ENCODE peak calls at places on chromosome 6, in seven cellular contexts. P, S, J, K, O, Z and M are unnamed samples.

GRCh38 chr6:95431637-95432228 is 145.6 kb upstream of the MANEA start:
- DNase-seq in P (no peak), S (peak), J (peak), K (peak), O (peak), Z (peak), M (peak)

GRCh38 chr6:153108320-153108719 is 22.8 kb downstream of the RGS17 start:
- DNase-seq in P (no peak), S (no peak), J (peak), K (no peak), O (no peak), Z (peak), M (no peak)

GRCh38 chr6:39884696-39885095 is 49.6 kb downstream of the MOCS1 start:
- DNase-seq in P (no peak), S (no peak), J (peak), K (no peak), O (no peak), Z (peak), M (peak)

GRCh38 chr6:121187833-121188200 is 146.5 kb downstream of the TBC1D32 start:
- DNase-seq in P (no peak), S (no peak), J (no peak), K (no peak), O (no peak), Z (no peak), M (no peak)

GRCh38 chr6:89961481-89961880 is 67.2 kb downstream of the GJA10 start:
- DNase-seq in P (no peak), S (no peak), J (no peak), K (no peak), O (no peak), Z (no peak), M (no peak)

GRCh38 chr6:156396068-156396771 is 381.0 kb upstream of the ARID1B start:
- DNase-seq in P (no peak), S (no peak), J (no peak), K (no peak), O (no peak), Z (no peak), M (no peak)

GRCh38 chr6:163031931-163032330 is 304.2 kb downstream of the PACRG start:
- DNase-seq in P (no peak), S (no peak), J (no peak), K (no peak), O (no peak), Z (no peak), M (no peak)

GRCh38 chr6:26270903-26271639 is 93.9 kb upstream of the BTN3A2 start:
- DNase-seq in P (peak), S (peak), J (peak), K (peak), O (peak), Z (peak), M (no peak)

GRCh38 chr6:116682334-116682712 is 1.3 kb downstream of the KPNA5 start:
- DNase-seq in P (peak), S (peak), J (peak), K (peak), O (peak), Z (peak), M (no peak)

GRCh38 chr6:53179961-53180651 is 31.5 kb upstream of the GCM1 start:
- DNase-seq in P (peak), S (peak), J (peak), K (no peak), O (peak), Z (peak), M (no peak)

GRCh38 chr6:141464490-141464889 is 668.2 kb upstream of the GJE1 start:
- DNase-seq in P (no peak), S (peak), J (peak), K (peak), O (no peak), Z (peak), M (peak)

GRCh38 chr6:91485047-91485446 is 898.2 kb upstream of the MAP3K7 start:
- DNase-seq in P (no peak), S (no peak), J (no peak), K (no peak), O (no peak), Z (no peak), M (no peak)